ENCODE peak calls at places on chromosomes 3 and 15, in six cellular contexts. L is effector memory CD4-positive, alpha-beta T cell; Q is stimulated activated CD8-positive, alpha-beta memory T cell treated with anti-CD3 and anti-CD28 coated beads, Interleukin-4, amount 100 ng/mL, for 1 hour; D is COR-L47; X is activated naive CD4-positive, alpha-beta T cell treated with anti-CD3 and anti-CD28 coated beads for 36 hours; G is heart right ventricle. V is an unnamed sample.

GRCh38 chr15:50140097-50140496 is 21.1 kb upstream of the ATP8B4 start:
- DNase-seq in L (no peak), X (no peak), D (no peak), G (no peak), Q (no peak), V (no peak)

GRCh38 chr15:74988007-74988800 is 7.2 kb upstream of the SCAMP5 start:
- DNase-seq in X (peak; percentile 73), Q (no peak), D (peak; percentile 69), L (no peak), G (no peak), V (no peak)

GRCh38 chr15:30984542-30984941 is 6.9 kb downstream of the MTMR10 start:
- DNase-seq in L (no peak), Q (no peak), X (no peak), G (no peak), D (peak; percentile 12), V (no peak)

GRCh38 chr15:70086636-70087035 is 11.1 kb downstream of the TLE3 start:
- DNase-seq in L (no peak), Q (no peak), D (no peak), G (no peak), X (no peak), V (no peak)

GRCh38 chr3:101806491-101806890 is 27.5 kb downstream of the NXPE3 start:
- DNase-seq in X (no peak), G (no peak), D (no peak), Q (no peak), L (no peak), V (no peak)

GRCh38 chr15:89827821-89828220 is 13.2 kb upstream of the ANPEP start:
- DNase-seq in L (no peak), G (no peak), Q (no peak), X (no peak), D (no peak), V (no peak)

GRCh38 chr15:95326689-95327525 is 1003.6 kb upstream of the NR2F2 start:
- DNase-seq in L (no peak), G (no peak), D (peak; percentile 4), X (no peak), Q (no peak), V (no peak)

GRCh38 chr3:79167651-79168416 is 600.0 kb downstream of the ROBO1 start:
- DNase-seq in D (no peak), X (no peak), G (no peak), Q (no peak), L (no peak), V (no peak)

GRCh38 chr3:114155370-114155821 is 23.5 kb downstream of the DRD3 start:
- DNase-seq in L (no peak), D (peak; percentile 30), G (peak; percentile 8), X (peak; percentile 48), Q (no peak), V (no peak)

GRCh38 chr3:377158-377561 is 180.6 kb downstream of the CHL1 start:
- DNase-seq in G (no peak), Q (no peak), D (no peak), X (no peak), L (no peak), V (no peak)

GRCh38 chr3:15753056-15753710 is 44.6 kb downstream of the ANKRD28 start:
- DNase-seq in L (no peak), X (no peak), D (no peak), Q (no peak), G (no peak), V (no peak)

GRCh38 chr15:26974120-26974780 is 3.3 kb downstream of the GABRG3 start:
- DNase-seq in Q (no peak), D (peak; percentile 3), G (no peak), X (no peak), L (no peak), V (no peak)

GRCh38 chr15:84833447-84833846 is 16.3 kb downstream of the ALPK3 start:
- DNase-seq in G (peak; percentile 53), Q (no peak), D (no peak), L (no peak), X (no peak), V (no peak)

GRCh38 chr15:27850961-27851636 is 248.0 kb downstream of the OCA2 start:
- DNase-seq in G (no peak), X (no peak), Q (no peak), L (no peak), D (no peak), V (no peak)

GRCh38 chr15:68654786-68655560 is 76.2 kb downstream of the CORO2B start:
- DNase-seq in D (no peak), L (no peak), Q (no peak), X (no peak), G (no peak), V (no peak)

GRCh38 chr3:196378442-196378841 is 40.3 kb upstream of the TM4SF19 start:
- DNase-seq in D (no peak), Q (no peak), G (no peak), L (no peak), X (no peak), V (no peak)

GRCh38 chr3:195129644-195130492 is 141.1 kb downstream of the XXYLT1 start:
- DNase-seq in G (no peak), L (no peak), X (peak; percentile 49), Q (no peak), D (no peak), V (no peak)

GRCh38 chr3:142878901-142879300 is 10.0 kb downstream of the PCOLCE2 start:
- DNase-seq in X (no peak), Q (no peak), L (no peak), D (no peak), G (no peak), V (no peak)

GRCh38 chr3:39234041-39234440 is 41.6 kb upstream of the XIRP1 start:
- DNase-seq in X (no peak), G (no peak), Q (no peak), D (no peak), L (no peak), V (no peak)

GRCh38 chr15:71792521-71792920 is 17.8 kb upstream of the NR2E3 start:
- DNase-seq in G (no peak), D (no peak), X (no peak), L (no peak), Q (no peak), V (no peak)